ENCODE peak calls at places on chromosomes 5 and 9, in ten cellular contexts. One of them, this sample, is unnamed.

GRCh38 chr5:149337746-149338145 is 7.6 kb upstream of the GRPEL2 start:
- DNase-seq in tibial nerve: no peak
- DNase-seq in fibroblast of lung: no peak
- DNase-seq in upper lobe of right lung: no peak
- DNase-seq in coronary artery: no peak
- DNase-seq in CD4-positive, alpha-beta T cell: no peak
- DNase-seq in endothelial cell of umbilical vein: no peak
- DNase-seq in right atrium auricular region: no peak
- DNase-seq in hepatocyte: no peak
- DNase-seq in H9: no peak
- DNase-seq in this sample: no peak

GRCh38 chr5:91956738-91957137 is 573.6 kb upstream of the ARRDC3 start:
- DNase-seq in tibial nerve: no peak
- DNase-seq in fibroblast of lung: no peak
- DNase-seq in upper lobe of right lung: no peak
- DNase-seq in coronary artery: no peak
- DNase-seq in CD4-positive, alpha-beta T cell: no peak
- DNase-seq in endothelial cell of umbilical vein: no peak
- DNase-seq in right atrium auricular region: no peak
- DNase-seq in hepatocyte: no peak
- DNase-seq in H9: peak
- DNase-seq in this sample: no peak

GRCh38 chr5:10695055-10695649 is 65.9 kb downstream of the DAP start:
- DNase-seq in tibial nerve: peak
- DNase-seq in fibroblast of lung: peak
- DNase-seq in upper lobe of right lung: peak
- DNase-seq in coronary artery: no peak
- DNase-seq in CD4-positive, alpha-beta T cell: no peak
- DNase-seq in endothelial cell of umbilical vein: peak
- DNase-seq in right atrium auricular region: peak
- DNase-seq in hepatocyte: peak
- DNase-seq in H9: peak
- DNase-seq in this sample: peak

GRCh38 chr5:92687793-92688467 is 893.1 kb downstream of the NR2F1-AS1 start:
- DNase-seq in tibial nerve: peak
- DNase-seq in fibroblast of lung: peak
- DNase-seq in upper lobe of right lung: no peak
- DNase-seq in coronary artery: no peak
- DNase-seq in CD4-positive, alpha-beta T cell: no peak
- DNase-seq in endothelial cell of umbilical vein: peak
- DNase-seq in right atrium auricular region: no peak
- DNase-seq in hepatocyte: peak
- DNase-seq in H9: peak
- DNase-seq in this sample: no peak

GRCh38 chr9:98927724-98928123 is 16.0 kb upstream of the COL15A1 start:
- DNase-seq in tibial nerve: no peak
- DNase-seq in fibroblast of lung: no peak
- DNase-seq in upper lobe of right lung: no peak
- DNase-seq in coronary artery: no peak
- DNase-seq in CD4-positive, alpha-beta T cell: no peak
- DNase-seq in endothelial cell of umbilical vein: no peak
- DNase-seq in right atrium auricular region: no peak
- DNase-seq in hepatocyte: no peak
- DNase-seq in H9: no peak
- DNase-seq in this sample: no peak

GRCh38 chr9:34450644-34451043 is 7.7 kb downstream of the FAM219A start:
- DNase-seq in tibial nerve: no peak
- DNase-seq in fibroblast of lung: no peak
- DNase-seq in upper lobe of right lung: no peak
- DNase-seq in coronary artery: no peak
- DNase-seq in CD4-positive, alpha-beta T cell: no peak
- DNase-seq in endothelial cell of umbilical vein: no peak
- DNase-seq in right atrium auricular region: no peak
- DNase-seq in hepatocyte: no peak
- DNase-seq in H9: no peak
- DNase-seq in this sample: no peak

GRCh38 chr9:8732367-8733075 is 932.9 kb upstream of the DMAC1 start:
- DNase-seq in tibial nerve: no peak
- DNase-seq in fibroblast of lung: no peak
- DNase-seq in upper lobe of right lung: no peak
- DNase-seq in coronary artery: no peak
- DNase-seq in CD4-positive, alpha-beta T cell: no peak
- DNase-seq in endothelial cell of umbilical vein: no peak
- DNase-seq in right atrium auricular region: no peak
- DNase-seq in hepatocyte: no peak
- DNase-seq in H9: no peak
- DNase-seq in this sample: no peak

GRCh38 chr9:30688801-30689200 is 1695.6 kb upstream of the ACO1 start:
- DNase-seq in tibial nerve: no peak
- DNase-seq in fibroblast of lung: no peak
- DNase-seq in upper lobe of right lung: no peak
- DNase-seq in coronary artery: no peak
- DNase-seq in CD4-positive, alpha-beta T cell: no peak
- DNase-seq in endothelial cell of umbilical vein: no peak
- DNase-seq in right atrium auricular region: no peak
- DNase-seq in hepatocyte: no peak
- DNase-seq in H9: no peak
- DNase-seq in this sample: no peak

GRCh38 chr9:107172979-107173347 is 110.1 kb upstream of the RAD23B start:
- DNase-seq in tibial nerve: no peak
- DNase-seq in fibroblast of lung: no peak
- DNase-seq in upper lobe of right lung: no peak
- DNase-seq in coronary artery: no peak
- DNase-seq in CD4-positive, alpha-beta T cell: no peak
- DNase-seq in endothelial cell of umbilical vein: no peak
- DNase-seq in right atrium auricular region: no peak
- DNase-seq in hepatocyte: no peak
- DNase-seq in H9: no peak
- DNase-seq in this sample: no peak

GRCh38 chr9:107492381-107492780 is 2.8 kb upstream of the KLF4 start:
- DNase-seq in tibial nerve: no peak
- DNase-seq in fibroblast of lung: no peak
- DNase-seq in upper lobe of right lung: no peak
- DNase-seq in coronary artery: no peak
- DNase-seq in CD4-positive, alpha-beta T cell: no peak
- DNase-seq in endothelial cell of umbilical vein: no peak
- DNase-seq in right atrium auricular region: no peak
- DNase-seq in hepatocyte: no peak
- DNase-seq in H9: no peak
- DNase-seq in this sample: no peak

GRCh38 chr5:176785184-176786145 is 24.9 kb upstream of the UNC5A start:
- DNase-seq in tibial nerve: no peak
- DNase-seq in fibroblast of lung: no peak
- DNase-seq in upper lobe of right lung: peak
- DNase-seq in coronary artery: no peak
- DNase-seq in CD4-positive, alpha-beta T cell: no peak
- DNase-seq in endothelial cell of umbilical vein: no peak
- DNase-seq in right atrium auricular region: no peak
- DNase-seq in hepatocyte: no peak
- DNase-seq in H9: no peak
- DNase-seq in this sample: no peak

GRCh38 chr5:57989378-57989777 is 470.5 kb downstream of the PLK2 start:
- DNase-seq in tibial nerve: no peak
- DNase-seq in fibroblast of lung: peak
- DNase-seq in upper lobe of right lung: no peak
- DNase-seq in coronary artery: no peak
- DNase-seq in CD4-positive, alpha-beta T cell: no peak
- DNase-seq in endothelial cell of umbilical vein: peak
- DNase-seq in right atrium auricular region: no peak
- DNase-seq in hepatocyte: peak
- DNase-seq in H9: no peak
- DNase-seq in this sample: no peak

GRCh38 chr5:82160948-82161347 is 117.2 kb downstream of the RPS23 start:
- DNase-seq in tibial nerve: no peak
- DNase-seq in fibroblast of lung: peak
- DNase-seq in upper lobe of right lung: no peak
- DNase-seq in coronary artery: no peak
- DNase-seq in CD4-positive, alpha-beta T cell: no peak
- DNase-seq in endothelial cell of umbilical vein: no peak
- DNase-seq in right atrium auricular region: no peak
- DNase-seq in hepatocyte: no peak
- DNase-seq in H9: no peak
- DNase-seq in this sample: no peak

GRCh38 chr9:129316281-129317030 is 138.4 kb upstream of the IER5L start:
- DNase-seq in tibial nerve: no peak
- DNase-seq in fibroblast of lung: no peak
- DNase-seq in upper lobe of right lung: peak
- DNase-seq in coronary artery: peak
- DNase-seq in CD4-positive, alpha-beta T cell: no peak
- DNase-seq in endothelial cell of umbilical vein: no peak
- DNase-seq in right atrium auricular region: peak
- DNase-seq in hepatocyte: no peak
- DNase-seq in H9: no peak
- DNase-seq in this sample: no peak

GRCh38 chr5:141328231-141328630 is 2.1 kb upstream of the PCDHGA1 start:
- DNase-seq in tibial nerve: no peak
- DNase-seq in fibroblast of lung: no peak
- DNase-seq in upper lobe of right lung: no peak
- DNase-seq in coronary artery: no peak
- DNase-seq in CD4-positive, alpha-beta T cell: no peak
- DNase-seq in endothelial cell of umbilical vein: no peak
- DNase-seq in right atrium auricular region: no peak
- DNase-seq in hepatocyte: no peak
- DNase-seq in H9: no peak
- DNase-seq in this sample: no peak

DNA sequence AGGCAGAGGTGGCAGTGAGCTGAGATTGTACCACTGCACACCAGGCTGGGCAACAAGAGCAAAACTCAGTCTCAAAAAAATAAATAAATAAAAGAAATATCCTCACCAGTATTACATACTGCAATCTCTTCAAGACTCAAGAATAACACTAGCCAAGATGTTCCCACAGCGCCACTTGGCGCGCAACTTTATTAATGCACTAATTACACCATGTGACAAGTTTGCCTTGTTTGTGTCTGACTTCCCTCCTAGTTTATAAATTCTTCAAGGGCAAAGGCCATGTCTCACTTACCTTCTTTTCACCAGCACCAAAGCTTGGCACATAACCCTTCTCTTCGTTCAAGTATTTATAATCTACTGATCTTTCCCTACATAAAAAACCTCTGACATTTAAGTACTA is 4.8 kb downstream of the SKP1 start:
- DNase-seq in tibial nerve: no peak
- DNase-seq in fibroblast of lung: no peak
- DNase-seq in upper lobe of right lung: no peak
- DNase-seq in coronary artery: no peak
- DNase-seq in CD4-positive, alpha-beta T cell: no peak
- DNase-seq in endothelial cell of umbilical vein: no peak
- DNase-seq in right atrium auricular region: no peak
- DNase-seq in hepatocyte: no peak
- DNase-seq in H9: no peak
- DNase-seq in this sample: no peak
- H3K27ac ChIP-seq in tibial nerve: no peak
- H3K27ac ChIP-seq in fibroblast of lung: no peak
- H3K27ac ChIP-seq in upper lobe of right lung: no peak
- H3K27ac ChIP-seq in coronary artery: no peak
- H3K27ac ChIP-seq in CD4-positive, alpha-beta T cell: no peak
- H3K27ac ChIP-seq in endothelial cell of umbilical vein: no peak
- H3K27ac ChIP-seq in right atrium auricular region: no peak
- H3K27ac ChIP-seq in hepatocyte: no peak
- H3K27ac ChIP-seq in H9: no peak
- H3K27ac ChIP-seq in this sample: no peak

GRCh38 chr9:114501786-114502682 is 3.2 kb downstream of the WHRN start:
- DNase-seq in tibial nerve: no peak
- DNase-seq in fibroblast of lung: peak
- DNase-seq in upper lobe of right lung: no peak
- DNase-seq in coronary artery: no peak
- DNase-seq in CD4-positive, alpha-beta T cell: no peak
- DNase-seq in endothelial cell of umbilical vein: no peak
- DNase-seq in right atrium auricular region: no peak
- DNase-seq in hepatocyte: peak
- DNase-seq in H9: no peak
- DNase-seq in this sample: no peak
- H3K27ac ChIP-seq in tibial nerve: no peak
- H3K27ac ChIP-seq in fibroblast of lung: no peak
- H3K27ac ChIP-seq in upper lobe of right lung: no peak
- H3K27ac ChIP-seq in coronary artery: no peak
- H3K27ac ChIP-seq in CD4-positive, alpha-beta T cell: no peak
- H3K27ac ChIP-seq in endothelial cell of umbilical vein: no peak
- H3K27ac ChIP-seq in right atrium auricular region: peak
- H3K27ac ChIP-seq in hepatocyte: peak
- H3K27ac ChIP-seq in H9: no peak
- H3K27ac ChIP-seq in this sample: peak

GRCh38 chr9:128245293-128246151 is 30.3 kb downstream of the GOLGA2 start:
- DNase-seq in tibial nerve: no peak
- DNase-seq in fibroblast of lung: peak
- DNase-seq in upper lobe of right lung: peak
- DNase-seq in coronary artery: no peak
- DNase-seq in CD4-positive, alpha-beta T cell: no peak
- DNase-seq in endothelial cell of umbilical vein: peak
- DNase-seq in right atrium auricular region: no peak
- DNase-seq in hepatocyte: peak
- DNase-seq in H9: peak
- DNase-seq in this sample: no peak

GRCh38 chr9:128242124-128242523 is 33.7 kb downstream of the GOLGA2 start:
- DNase-seq in tibial nerve: no peak
- DNase-seq in fibroblast of lung: no peak
- DNase-seq in upper lobe of right lung: no peak
- DNase-seq in coronary artery: no peak
- DNase-seq in CD4-positive, alpha-beta T cell: no peak
- DNase-seq in endothelial cell of umbilical vein: no peak
- DNase-seq in right atrium auricular region: no peak
- DNase-seq in hepatocyte: no peak
- DNase-seq in H9: no peak
- DNase-seq in this sample: no peak

GRCh38 chr9:128243486-128244415 is 32.1 kb downstream of the GOLGA2 start:
- DNase-seq in tibial nerve: peak
- DNase-seq in fibroblast of lung: peak
- DNase-seq in upper lobe of right lung: no peak
- DNase-seq in coronary artery: no peak
- DNase-seq in CD4-positive, alpha-beta T cell: no peak
- DNase-seq in endothelial cell of umbilical vein: no peak
- DNase-seq in right atrium auricular region: no peak
- DNase-seq in hepatocyte: peak
- DNase-seq in H9: no peak
- DNase-seq in this sample: no peak

GRCh38 chr9:128244443-128245226 is 31.2 kb downstream of the GOLGA2 start:
- DNase-seq in tibial nerve: peak
- DNase-seq in fibroblast of lung: peak
- DNase-seq in upper lobe of right lung: peak
- DNase-seq in coronary artery: no peak
- DNase-seq in CD4-positive, alpha-beta T cell: no peak
- DNase-seq in endothelial cell of umbilical vein: no peak
- DNase-seq in right atrium auricular region: peak
- DNase-seq in hepatocyte: peak
- DNase-seq in H9: peak
- DNase-seq in this sample: no peak

GRCh38 chr9:128242828-128243485 is 32.9 kb downstream of the GOLGA2 start:
- DNase-seq in tibial nerve: no peak
- DNase-seq in fibroblast of lung: no peak
- DNase-seq in upper lobe of right lung: no peak
- DNase-seq in coronary artery: no peak
- DNase-seq in CD4-positive, alpha-beta T cell: no peak
- DNase-seq in endothelial cell of umbilical vein: no peak
- DNase-seq in right atrium auricular region: peak
- DNase-seq in hepatocyte: peak
- DNase-seq in H9: no peak
- DNase-seq in this sample: no peak
- H3K27ac ChIP-seq in tibial nerve: peak
- H3K27ac ChIP-seq in fibroblast of lung: peak
- H3K27ac ChIP-seq in upper lobe of right lung: no peak
- H3K27ac ChIP-seq in coronary artery: no peak
- H3K27ac ChIP-seq in CD4-positive, alpha-beta T cell: no peak
- H3K27ac ChIP-seq in endothelial cell of umbilical vein: no peak
- H3K27ac ChIP-seq in right atrium auricular region: peak
- H3K27ac ChIP-seq in hepatocyte: peak
- H3K27ac ChIP-seq in H9: no peak
- H3K27ac ChIP-seq in this sample: no peak

GRCh38 chr9:13139641-13140171 is 139.8 kb downstream of the MPDZ start:
- DNase-seq in tibial nerve: no peak
- DNase-seq in fibroblast of lung: peak
- DNase-seq in upper lobe of right lung: no peak
- DNase-seq in coronary artery: no peak
- DNase-seq in CD4-positive, alpha-beta T cell: no peak
- DNase-seq in endothelial cell of umbilical vein: peak
- DNase-seq in right atrium auricular region: no peak
- DNase-seq in hepatocyte: peak
- DNase-seq in H9: no peak
- DNase-seq in this sample: peak
- H3K27ac ChIP-seq in tibial nerve: no peak
- H3K27ac ChIP-seq in fibroblast of lung: peak
- H3K27ac ChIP-seq in upper lobe of right lung: no peak
- H3K27ac ChIP-seq in coronary artery: no peak
- H3K27ac ChIP-seq in CD4-positive, alpha-beta T cell: no peak
- H3K27ac ChIP-seq in endothelial cell of umbilical vein: peak
- H3K27ac ChIP-seq in right atrium auricular region: no peak
- H3K27ac ChIP-seq in hepatocyte: peak
- H3K27ac ChIP-seq in H9: no peak
- H3K27ac ChIP-seq in this sample: peak

This sample was measured in caudate nucleus.